ENCODE peak calls at places on chromosomes 7 and 10, in ten cellular contexts. S is CD8-positive, alpha-beta memory T cell; F is lower lobe of right lung; N is left cardiac atrium; Y is GM12891; L is adipocyte; Q is stomach; J is activated naive CD8-positive, alpha-beta T cell treated with anti-CD3 and anti-CD28 coated beads, Interleukin-2, amount 50 U/mL, for 16 hours; V is fibroblast of the conjunctiva; T is pons. W is an unnamed sample.

GRCh38 chr7:11760372-11760771 is 71.6 kb downstream of the THSD7A start:
- DNase-seq in Q (no peak), T (no peak), L (peak; percentile 82), V (peak; percentile 72), S (no peak), N (no peak), Y (no peak), F (no peak), J (no peak), W (no peak)

GRCh38 chr7:8226526-8226925 is 35.4 kb downstream of the ICA1 start:
- DNase-seq in S (no peak), T (no peak), L (no peak), V (no peak), Q (no peak), F (no peak), N (no peak), Y (no peak), J (no peak), W (no peak)

GRCh38 chr7:34096135-34096775 is 190.9 kb downstream of the BMPER start:
- DNase-seq in J (no peak), V (peak; percentile 93), F (peak; percentile 48), L (peak; percentile 95), Y (no peak), N (peak; percentile 75), Q (peak; percentile 31), T (peak; percentile 22), S (no peak), W (no peak)

GRCh38 chr7:132564090-132564489 is 12.2 kb downstream of the PLXNA4 start:
- DNase-seq in L (no peak), S (no peak), V (no peak), Y (no peak), J (no peak), T (no peak), Q (no peak), N (no peak), F (no peak), W (no peak)

GRCh38 chr10:78559514-78560392 is 509.0 kb upstream of the ZMIZ1 start:
- DNase-seq in V (no peak), J (no peak), L (no peak), T (no peak), S (no peak), Q (no peak), Y (no peak), F (no peak), N (no peak), W (no peak)

GRCh38 chr7:43926193-43927043 is at the start of gene UBE2D4:
- DNase-seq in T (peak; percentile 72), L (peak; percentile 87), F (peak; percentile 93), S (peak; percentile 81), V (no peak), Y (peak; percentile 86), N (peak; percentile 90), Q (peak; percentile 92), J (peak; percentile 76), W (peak; percentile 75)

GRCh38 chr7:128783143-128783799 is 7.7 kb upstream of the OPN1SW start:
- DNase-seq in S (no peak), J (no peak), Q (peak; percentile 56), T (peak; percentile 61), L (peak; percentile 87), F (no peak), V (peak; percentile 87), N (peak; percentile 71), Y (no peak), W (no peak)

GRCh38 chr10:19347592-19347991 is 299.0 kb downstream of the MALRD1 start:
- DNase-seq in L (peak; percentile 0), Y (no peak), J (no peak), T (no peak), Q (no peak), S (no peak), F (no peak), V (no peak), N (no peak), W (no peak)

GRCh38 chr7:46397591-46397990 is 476.5 kb upstream of the IGFBP3 start:
- DNase-seq in S (no peak), L (no peak), N (no peak), J (no peak), T (no peak), F (no peak), V (no peak), Y (no peak), Q (no peak), W (no peak)

GRCh38 chr10:115659616-115660015 is 566.5 kb downstream of the ATRNL1 start:
- DNase-seq in F (no peak), L (peak; percentile 15), T (no peak), Y (no peak), V (no peak), Q (no peak), S (no peak), N (no peak), J (no peak), W (no peak)

GRCh38 chr7:159158888-159159405 is 14.3 kb upstream of the VIPR2 start:
- DNase-seq in T (no peak), N (no peak), Y (no peak), F (no peak), Q (no peak), L (no peak), S (no peak), J (no peak), V (no peak), W (no peak)

GRCh38 chr7:54785261-54785660 is 26.2 kb upstream of the SEC61G start:
- DNase-seq in J (no peak), Q (no peak), S (no peak), Y (no peak), F (no peak), V (no peak), N (no peak), L (no peak), T (no peak), W (no peak)

GRCh38 chr7:48171190-48171589 is at the start of gene ABCA13:
- DNase-seq in Y (no peak), N (no peak), Q (no peak), F (no peak), V (no peak), J (no peak), S (no peak), L (peak; percentile 87), T (no peak), W (no peak)

GRCh38 chr10:126504051-126504760 is 115.9 kb upstream of the ADAM12 start:
- DNase-seq in N (peak; percentile 36), Y (peak; percentile 44), F (no peak), J (no peak), T (peak; percentile 79), Q (no peak), L (peak; percentile 87), V (peak; percentile 53), S (no peak), W (no peak)

GRCh38 chr7:27601217-27601616 is 61.5 kb downstream of the HIBADH start:
- DNase-seq in S (no peak), J (no peak), T (no peak), F (no peak), N (no peak), Q (no peak), L (no peak), Y (no peak), V (no peak), W (no peak)

GRCh38 chr10:60816624-60817023 is 38.3 kb downstream of the CDK1 start:
- DNase-seq in V (peak; percentile 82), F (no peak), J (peak; percentile 4), L (peak; percentile 96), Q (peak; percentile 32), N (no peak), Y (peak; percentile 34), T (peak; percentile 97), S (peak; percentile 2), W (no peak)

GRCh38 chr7:104089622-104090021 is 100.2 kb upstream of the RELN start:
- DNase-seq in S (no peak), J (no peak), V (no peak), Y (no peak), N (no peak), Q (no peak), L (no peak), F (no peak), T (peak; percentile 56), W (no peak)

GRCh38 chr7:142094861-142095260 is 16.7 kb upstream of the MGAM2 start:
- DNase-seq in S (no peak), V (no peak), Q (no peak), T (no peak), N (no peak), J (no peak), Y (no peak), L (no peak), F (no peak), W (no peak)

GRCh38 chr10:6013413-6014192 is 36.3 kb upstream of the IL15RA start:
- DNase-seq in Q (no peak), F (no peak), V (no peak), J (no peak), T (no peak), L (no peak), N (no peak), S (no peak), Y (no peak), W (no peak)

GRCh38 chr10:43377393-43377883 is 6.0 kb downstream of the FXYD4 start:
- DNase-seq in F (peak; percentile 61), Y (no peak), V (no peak), S (no peak), N (no peak), T (no peak), L (no peak), Q (peak; percentile 48), J (no peak), W (no peak)

GRCh38 chr7:73899731-73900142 is 38.8 kb downstream of the TMEM270 start:
- DNase-seq in Y (no peak), J (no peak), N (peak; percentile 54), L (peak; percentile 97), F (no peak), Q (peak; percentile 35), S (no peak), V (peak; percentile 84), T (no peak), W (no peak)

GRCh38 chr10:77816311-77816710 is 110.2 kb downstream of the DLG5 start:
- DNase-seq in F (peak; percentile 45), T (no peak), N (no peak), S (no peak), Q (no peak), Y (no peak), L (no peak), J (no peak), V (no peak), W (no peak)

W was measured in T-helper 22 cell.